ENCODE peak calls at places on chromosomes 11 and 22, in seven cellular contexts. O, K, I, R, F, G and B are unnamed samples.

GRCh38 chr11:108929241-108929640 is 264.4 kb downstream of the DDX10 start:
- DNase-seq in K (no peak), O (no peak), F (no peak), G (no peak), I (no peak), R (no peak), B (peak)

GRCh38 chr11:131025421-131026126 is 109.3 kb upstream of the SNX19 start:
- DNase-seq in O (no peak), G (no peak), I (no peak), K (no peak), F (no peak), R (no peak), B (no peak)

GRCh38 chr11:115257286-115258077 is 246.7 kb downstream of the CADM1 start:
- DNase-seq in G (no peak), K (no peak), O (no peak), I (no peak), F (no peak), R (no peak), B (no peak)

GRCh38 chr22:38782402-38783094 is 11.4 kb downstream of the DNAL4 start:
- DNase-seq in I (no peak), O (no peak), F (no peak), G (no peak), R (peak), K (no peak), B (no peak)

GRCh38 chr22:46734830-46735453 is 3.1 kb downstream of the CERK start:
- DNase-seq in G (no peak), K (peak), I (no peak), O (peak), R (peak), F (no peak), B (no peak)

GRCh38 chr11:57936050-57936418 is 87.6 kb upstream of the OR9Q1 start:
- DNase-seq in G (no peak), F (no peak), R (no peak), I (no peak), O (no peak), K (no peak), B (no peak)

GRCh38 chr11:72673284-72673942 is 809 bp downstream of the PDE2A start:
- DNase-seq in I (no peak), K (no peak), R (no peak), G (no peak), O (no peak), F (no peak), B (no peak)

GRCh38 chr11:4072668-4073285 is 21.8 kb upstream of the RRM1 start:
- DNase-seq in G (no peak), O (no peak), R (no peak), F (peak), K (no peak), I (peak), B (no peak)

GRCh38 chr11:116581349-116581748 is 191.4 kb downstream of the BUD13 start:
- DNase-seq in R (no peak), G (no peak), O (no peak), F (no peak), K (no peak), I (no peak), B (no peak)

GRCh38 chr11:110147965-110148709 is 54.9 kb downstream of the ZC3H12C start:
- DNase-seq in G (no peak), F (no peak), I (no peak), O (no peak), K (no peak), R (no peak), B (no peak)

GRCh38 chr11:101555366-101555765 is 28.4 kb downstream of the TRPC6 start:
- DNase-seq in K (no peak), R (no peak), G (no peak), I (no peak), O (no peak), F (no peak), B (no peak)

GRCh38 chr11:71240865-71241691 is 11.3 kb downstream of the SHANK2 start:
- DNase-seq in K (peak), G (peak), O (peak), I (no peak), R (peak), F (peak), B (peak)

GRCh38 chr22:29172216-29172615 is 33.5 kb upstream of the EMID1 start:
- DNase-seq in K (no peak), G (no peak), I (no peak), R (no peak), O (no peak), F (no peak), B (no peak)

GRCh38 chr11:39236916-39237315 is 2222.5 kb downstream of the LRRC4C start:
- DNase-seq in R (no peak), I (no peak), G (no peak), K (no peak), O (no peak), F (no peak), B (no peak)

GRCh38 chr11:117649656-117650055 is 147.4 kb downstream of the DSCAML1 start:
- DNase-seq in F (no peak), I (no peak), R (no peak), O (no peak), G (no peak), K (no peak), B (no peak)

GRCh38 chr22:29630987-29631386 is 27.6 kb downstream of the NF2 start:
- DNase-seq in G (no peak), I (no peak), K (no peak), F (no peak), O (no peak), R (no peak), B (no peak)

GRCh38 chr22:50674606-50675552 is 2.3 kb downstream of the SHANK3 start:
- DNase-seq in R (no peak), G (peak), K (no peak), O (peak), F (peak), I (no peak), B (no peak)

GRCh38 chr11:114847599-114847998 is 169.3 kb downstream of the NXPE2 start:
- DNase-seq in O (no peak), K (no peak), R (no peak), G (no peak), I (no peak), F (no peak), B (no peak)

GRCh38 chr22:23275751-23276150 is 95.4 kb downstream of the BCR start:
- DNase-seq in O (no peak), R (no peak), I (no peak), G (no peak), F (no peak), K (no peak), B (no peak)

GRCh38 chr22:38873469-38874411 is 1.7 kb upstream of the CBX6 start:
- DNase-seq in R (no peak), K (no peak), O (no peak), I (no peak), G (no peak), F (no peak), B (no peak)

GRCh38 chr22:35072939-35073338 is 7.0 kb downstream of the ISX start:
- DNase-seq in I (no peak), R (no peak), O (no peak), K (no peak), F (no peak), G (no peak), B (no peak)

GRCh38 chr11:128313931-128314330 is 273.4 kb downstream of the ETS1 start:
- DNase-seq in F (no peak), K (no peak), O (no peak), I (no peak), R (no peak), G (no peak), B (no peak)

GRCh38 chr11:112837162-112837826 is 123.9 kb upstream of the NCAM1 start:
- DNase-seq in O (no peak), I (no peak), R (peak), G (no peak), K (peak), F (no peak), B (no peak)

GRCh38 chr11:65571940-65572339 is 398 bp upstream of the FAM89B start:
- DNase-seq in G (peak), O (no peak), F (peak), K (peak), I (no peak), R (no peak), B (no peak)

GRCh38 chr11:132943737-132944556 is 588.4 kb downstream of the OPCML start:
- DNase-seq in R (no peak), O (no peak), F (no peak), G (no peak), K (peak), I (no peak), B (no peak)

GRCh38 chr22:42368379-42369249 is 63.6 kb downstream of the NFAM1 start:
- DNase-seq in G (peak), R (no peak), O (peak), F (no peak), I (no peak), K (peak), B (no peak)

GRCh38 chr11:130849215-130849568 is 67.1 kb downstream of the SNX19 start:
- DNase-seq in I (no peak), K (no peak), F (no peak), G (no peak), R (no peak), O (no peak), B (no peak)

GRCh38 chr11:34789196-34789834 is 126.9 kb downstream of the APIP start:
- DNase-seq in F (no peak), I (no peak), G (no peak), O (no peak), K (no peak), R (no peak), B (no peak)

GRCh38 chr11:116558504-116559252 is 214.1 kb downstream of the BUD13 start:
- DNase-seq in R (no peak), K (no peak), G (no peak), I (no peak), F (no peak), O (no peak), B (no peak)

GRCh38 chr11:110373061-110373702 is 56.6 kb upstream of the FDX1 start:
- DNase-seq in I (no peak), G (no peak), K (no peak), R (no peak), F (no peak), O (no peak), B (peak)

GRCh38 chr11:44505591-44506054 is 59.8 kb upstream of the CD82 start:
- DNase-seq in R (no peak), O (no peak), K (no peak), I (no peak), G (no peak), F (no peak), B (no peak)

GRCh38 chr11:75543808-75544207 is 18.1 kb upstream of the GDPD5 start:
- DNase-seq in I (no peak), F (no peak), R (no peak), G (no peak), O (no peak), K (no peak), B (no peak)

GRCh38 chr22:16962501-16962900 is 45.5 kb downstream of the GAB4 start:
- DNase-seq in O (no peak), K (no peak), I (no peak), G (no peak), R (no peak), F (no peak), B (no peak)

GRCh38 chr11:100383357-100383865 is 303.7 kb upstream of the ARHGAP42 start:
- DNase-seq in O (no peak), I (no peak), K (no peak), F (no peak), R (no peak), G (no peak), B (no peak)

GRCh38 chr11:134578807-134579708 is 167.0 kb upstream of the B3GAT1 start:
- DNase-seq in G (no peak), O (no peak), I (no peak), R (no peak), F (no peak), K (peak), B (no peak)

GRCh38 chr22:31588970-31589675 is 72.9 kb downstream of the PISD start:
- DNase-seq in R (no peak), G (no peak), F (no peak), I (no peak), O (no peak), K (peak), B (no peak)
- H3K4me3 ChIP-seq in R (no peak), G (no peak), F (no peak), I (no peak), O (no peak), K (no peak), B (no peak)

GRCh38 chr11:129331871-129332274 is 43.8 kb upstream of the BARX2 start:
- DNase-seq in G (peak), K (peak), I (peak), F (peak), R (peak), O (peak), B (no peak)

GRCh38 chr11:129331217-129331616 is 44.4 kb upstream of the BARX2 start:
- DNase-seq in G (no peak), I (no peak), F (peak), R (no peak), K (no peak), O (no peak), B (no peak)

GRCh38 chr11:129333873-129334272 is 41.8 kb upstream of the BARX2 start:
- DNase-seq in R (no peak), I (no peak), G (no peak), F (no peak), O (no peak), K (no peak), B (no peak)
- TF ChIP-seq CTCF in R (no peak), I (no peak), G (no peak), F (no peak), O (no peak), K (no peak), B (peak)

GRCh38 chr11:123525511-123525918 is 95.4 kb downstream of the GRAMD1B start:
- DNase-seq in I (no peak), K (no peak), R (no peak), G (no peak), F (no peak), O (no peak), B (no peak)
- H3K4me3 ChIP-seq in I (no peak), K (no peak), R (peak), G (no peak), F (no peak), O (no peak), B (peak)

DNA sequence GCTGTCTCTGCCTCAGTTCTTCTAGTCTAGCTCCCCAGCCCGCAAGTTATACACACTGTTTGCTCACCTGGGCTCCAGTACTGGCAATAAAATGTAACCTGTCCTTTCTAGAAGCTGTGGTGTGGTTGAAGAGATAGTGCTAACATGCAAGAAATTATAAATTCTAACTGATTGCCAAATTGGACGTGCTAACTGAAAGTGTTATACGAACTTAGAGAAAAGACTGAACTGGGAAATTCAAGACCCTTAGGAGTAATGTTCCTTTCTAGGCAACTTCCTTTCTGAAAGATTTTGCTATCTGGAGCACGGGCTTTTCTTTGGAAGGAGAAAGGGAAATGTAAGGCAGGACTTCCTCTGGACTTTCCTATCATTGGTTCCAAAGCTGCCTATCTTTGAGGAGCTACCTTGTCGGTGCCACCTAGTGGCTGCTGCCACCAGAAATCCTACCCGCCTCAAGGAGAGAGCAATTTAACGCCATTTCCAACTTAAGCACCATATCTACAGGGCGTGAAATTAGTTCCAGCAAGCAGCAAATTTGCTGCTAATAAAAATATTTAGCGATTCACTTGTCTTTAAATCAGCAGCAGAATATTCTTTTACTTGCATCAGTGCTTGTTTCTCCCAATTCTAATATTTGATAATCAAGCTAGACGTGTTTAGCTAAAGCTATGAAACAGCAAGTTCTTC is 12.7 kb upstream of the TMEM218 start:
- DNase-seq in G (no peak), F (peak), K (peak), I (no peak), R (peak), O (peak), B (no peak)
- TF ChIP-seq CTCF in G (peak), F (peak), K (peak), I (no peak), R (peak), O (peak), B (peak)

GRCh38 chr11:86741489-86742435 is 58.6 kb upstream of the PRSS23 start:
- DNase-seq in K (no peak), F (no peak), R (no peak), O (no peak), I (no peak), G (no peak), B (no peak)
- H3K4me3 ChIP-seq in K (no peak), F (no peak), R (no peak), O (no peak), I (no peak), G (no peak), B (no peak)